ENCODE peak calls at places on chromosomes 11 and 22, in seven cellular contexts. M is T-helper 9 cell; O is HTR-8/SVneo; V is AG04450; F is fibroblast of mammary gland; Y is naive thymus-derived CD8-positive, alpha-beta T cell; L is NAMALWA. A is an unnamed sample.

GRCh38 chr11:2273771-2274170 is 3.4 kb upstream of the ASCL2 start:
- DNase-seq in F (no peak), Y (no peak), O (no peak), M (no peak), V (no peak), L (no peak), A (no peak)

GRCh38 chr11:47987781-47988180 is 7.4 kb downstream of the PTPRJ start:
- DNase-seq in V (no peak), L (no peak), F (no peak), Y (no peak), O (no peak), M (no peak), A (peak; percentile 82)

GRCh38 chr11:127632546-127632945 is 632.0 kb upstream of the KIRREL3 start:
- DNase-seq in V (no peak), Y (no peak), F (no peak), O (no peak), M (no peak), L (no peak), A (no peak)

GRCh38 chr11:9138612-9139579 is 47.5 kb upstream of the SCUBE2 start:
- DNase-seq in F (peak; percentile 92), Y (no peak), L (no peak), O (peak; percentile 80), M (no peak), V (peak; percentile 81), A (peak; percentile 39)

GRCh38 chr11:128686745-128687177 is 7.1 kb upstream of the FLI1 start:
- DNase-seq in V (no peak), M (no peak), L (peak; percentile 41), F (peak; percentile 31), O (no peak), Y (peak; percentile 48), A (no peak)

GRCh38 chr22:36234211-36234610 is 5.1 kb downstream of the APOL2 start:
- DNase-seq in F (no peak), V (no peak), O (no peak), M (no peak), Y (no peak), L (no peak), A (no peak)

GRCh38 chr22:28978158-28978557 is 83.5 kb downstream of the C22orf31 start:
- DNase-seq in V (no peak), Y (no peak), L (no peak), F (peak; percentile 69), M (no peak), O (no peak), A (no peak)

GRCh38 chr11:27353593-27354358 is 9.2 kb downstream of the CCDC34 start:
- DNase-seq in F (peak; percentile 70), Y (no peak), O (no peak), V (peak; percentile 18), L (no peak), M (no peak), A (no peak)

GRCh38 chr22:30877662-30878515 is 90.7 kb downstream of the MORC2 start:
- DNase-seq in O (no peak), V (no peak), Y (no peak), L (no peak), F (peak; percentile 12), M (no peak), A (no peak)

GRCh38 chr11:70324354-70325115 is 54.0 kb downstream of the PPFIA1 start:
- DNase-seq in V (no peak), F (no peak), Y (no peak), M (no peak), L (no peak), O (no peak), A (peak; percentile 48)

GRCh38 chr11:47348859-47349258 is 3.6 kb downstream of the MYBPC3 start:
- DNase-seq in V (no peak), L (peak; percentile 75), O (peak; percentile 53), Y (no peak), F (peak; percentile 27), M (no peak), A (peak; percentile 70)

GRCh38 chr11:2790581-2790925 is 90.8 kb upstream of the KCNQ1OT1 start:
- DNase-seq in F (no peak), M (no peak), V (no peak), O (no peak), Y (no peak), L (no peak), A (no peak)

GRCh38 chr11:117249571-117249970 is 17.1 kb downstream of the RNF214 start:
- DNase-seq in F (no peak), V (no peak), M (no peak), Y (no peak), O (no peak), L (no peak), A (no peak)

GRCh38 chr11:19519912-19520641 is 192.6 kb upstream of the NAV2 start:
- DNase-seq in Y (no peak), V (no peak), F (no peak), O (no peak), M (no peak), L (no peak), A (no peak)

GRCh38 chr11:69348414-69349235 is 54.7 kb downstream of the MYEOV start:
- DNase-seq in L (no peak), Y (no peak), M (no peak), V (no peak), F (no peak), O (no peak), A (no peak)

GRCh38 chr11:44673691-44674090 is 53.1 kb upstream of the TSPAN18 start:
- DNase-seq in M (no peak), V (no peak), Y (no peak), F (no peak), L (no peak), O (no peak), A (no peak)

GRCh38 chr11:69220581-69221051 is 64.9 kb downstream of the SMIM38 start:
- DNase-seq in Y (no peak), F (peak; percentile 8), V (no peak), O (no peak), L (no peak), M (no peak), A (no peak)

GRCh38 chr11:5198285-5198684 is 2.2 kb downstream of the OR51V1 start:
- DNase-seq in O (no peak), V (no peak), Y (no peak), F (no peak), L (no peak), M (no peak), A (no peak)

GRCh38 chr22:39917091-39917703 is 16.3 kb downstream of the GRAP2 start:
- DNase-seq in F (no peak), O (no peak), M (no peak), L (no peak), V (no peak), Y (no peak), A (no peak)

GRCh38 chr11:111456859-111457730 is 55.1 kb downstream of the BTG4 start:
- DNase-seq in F (no peak), O (no peak), Y (no peak), M (no peak), L (no peak), V (no peak), A (no peak)

GRCh38 chr11:74844072-74844471 is 95.4 kb downstream of the RNF169 start:
- DNase-seq in L (no peak), M (no peak), V (no peak), O (no peak), Y (no peak), F (no peak), A (no peak)

GRCh38 chr22:23219787-23220484 is 39.6 kb downstream of the BCR start:
- DNase-seq in M (no peak), F (peak; percentile 51), L (peak; percentile 97), V (no peak), Y (no peak), O (no peak), A (no peak)

GRCh38 chr11:85787809-85788805 is 22.8 kb downstream of the SYTL2 start:
- DNase-seq in V (no peak), O (no peak), M (no peak), L (no peak), Y (no peak), F (no peak), A (no peak)

GRCh38 chr11:65606876-65607613 is 7.0 kb downstream of the MAP3K11 start:
- DNase-seq in O (no peak), Y (no peak), V (peak; percentile 82), F (peak; percentile 92), L (peak; percentile 48), M (no peak), A (peak; percentile 38)

GRCh38 chr22:44025171-44026065 is 1.3 kb downstream of the PARVB start:
- DNase-seq in L (peak; percentile 89), V (no peak), Y (no peak), F (no peak), O (no peak), M (no peak), A (peak; percentile 57)

GRCh38 chr11:61814958-61815789 is 1.6 kb downstream of the FADS1 start:
- DNase-seq in F (peak; percentile 97), Y (no peak), M (peak; percentile 56), L (no peak), V (peak; percentile 91), O (peak; percentile 97), A (peak; percentile 92)

GRCh38 chr11:46588131-46588530 is 5.7 kb downstream of the AMBRA1 start:
- DNase-seq in Y (no peak), V (peak; percentile 29), L (no peak), F (no peak), O (no peak), M (no peak), A (no peak)

GRCh38 chr11:99446400-99446799 is 425.7 kb downstream of the CNTN5 start:
- DNase-seq in M (no peak), O (no peak), Y (no peak), L (no peak), V (no peak), F (no peak), A (no peak)

GRCh38 chr11:29333993-29334780 is 682.6 kb downstream of the KCNA4 start:
- DNase-seq in V (peak; percentile 71), M (no peak), O (peak; percentile 57), L (peak; percentile 59), F (peak; percentile 57), Y (no peak), A (peak; percentile 77)

GRCh38 chr11:135027461-135027860 is 615.4 kb upstream of the B3GAT1 start:
- DNase-seq in M (no peak), F (peak; percentile 27), V (no peak), O (no peak), Y (no peak), L (peak; percentile 19), A (peak; percentile 38)

GRCh38 chr11:87173185-87174039 is 135.7 kb downstream of the TMEM135 start:
- DNase-seq in V (peak; percentile 23), O (peak; percentile 36), F (peak; percentile 63), Y (no peak), M (no peak), L (no peak), A (no peak)

GRCh38 chr22:17773606-17774205 is 563 bp downstream of the BID start:
- DNase-seq in L (peak; percentile 76), Y (peak; percentile 47), F (peak; percentile 20), V (no peak), O (no peak), M (peak; percentile 58), A (peak; percentile 26)

GRCh38 chr11:121810291-121810690 is 305.7 kb downstream of the BLID start:
- DNase-seq in M (no peak), F (peak; percentile 81), O (no peak), Y (no peak), V (peak; percentile 34), L (no peak), A (no peak)

GRCh38 chr11:118358071-118358470 is 1.3 kb upstream of the UBE4A start:
- DNase-seq in O (no peak), V (no peak), M (no peak), F (no peak), Y (no peak), L (no peak), A (no peak)

GRCh38 chr22:17131686-17132085 is 10.5 kb upstream of the TMEM121B start:
- DNase-seq in O (no peak), F (no peak), V (no peak), Y (no peak), M (no peak), L (peak; percentile 57), A (no peak)

GRCh38 chr11:33842236-33842915 is 49.5 kb downstream of the LMO2 start:
- DNase-seq in F (no peak), Y (no peak), M (no peak), O (no peak), V (no peak), L (no peak), A (no peak)

GRCh38 chr11:104609297-104609696 is 289.0 kb downstream of the CASP12 start:
- DNase-seq in V (peak; percentile 38), L (peak; percentile 44), O (peak; percentile 53), Y (no peak), F (peak; percentile 76), M (no peak), A (peak; percentile 82)

GRCh38 chr22:24208012-24208749 is 26.9 kb downstream of the SUSD2 start:
- DNase-seq in F (peak; percentile 99), O (peak; percentile 49), L (no peak), V (peak; percentile 93), M (no peak), Y (no peak), A (peak; percentile 62)